ENCODE peak calls at places on chromosome 11, in seven cellular contexts. One of them, this sample, is unnamed.
A peak's percentile ranks its signal among the peaks of the same experiment; 100 is the strongest.

GRCh38 chr11:110029714-110030113 is 63.5 kb upstream of the ZC3H12C start:
- DNase-seq in posterior vena cava: no peak
- DNase-seq in MV-4-11: no peak
- DNase-seq in activated CD8-positive, alpha-beta memory T cell treated with anti-CD3 and anti-CD28 coated beads for 24 hours: no peak
- DNase-seq in hypothalamus: no peak
- DNase-seq in HT1080: no peak
- DNase-seq in activated naive CD4-positive, alpha-beta T cell: no peak
- DNase-seq in this sample: no peak

GRCh38 chr11:68989936-68990606 is 9.3 kb upstream of the MRGPRD start:
- DNase-seq in posterior vena cava: peak; percentile 45
- DNase-seq in activated naive CD4-positive, alpha-beta T cell: no peak
- DNase-seq in hypothalamus: no peak
- DNase-seq in activated CD8-positive, alpha-beta memory T cell treated with anti-CD3 and anti-CD28 coated beads for 24 hours: no peak
- DNase-seq in MV-4-11: no peak
- DNase-seq in HT1080: no peak
- DNase-seq in this sample: no peak

GRCh38 chr11:12556788-12557384 is 117.3 kb upstream of the TEAD1 start:
- DNase-seq in HT1080: peak; percentile 82
- DNase-seq in posterior vena cava: peak; percentile 84
- DNase-seq in hypothalamus: no peak
- DNase-seq in MV-4-11: no peak
- DNase-seq in activated naive CD4-positive, alpha-beta T cell: no peak
- DNase-seq in activated CD8-positive, alpha-beta memory T cell treated with anti-CD3 and anti-CD28 coated beads for 24 hours: no peak
- DNase-seq in this sample: no peak

GRCh38 chr11:80084614-80085013 is 643.8 kb upstream of the TENM4 start:
- DNase-seq in HT1080: no peak
- DNase-seq in posterior vena cava: no peak
- DNase-seq in activated CD8-positive, alpha-beta memory T cell treated with anti-CD3 and anti-CD28 coated beads for 24 hours: no peak
- DNase-seq in MV-4-11: no peak
- DNase-seq in activated naive CD4-positive, alpha-beta T cell: no peak
- DNase-seq in hypothalamus: no peak
- DNase-seq in this sample: no peak

GRCh38 chr11:125285844-125286243 is 121.3 kb downstream of the PKNOX2 start:
- DNase-seq in MV-4-11: no peak
- DNase-seq in posterior vena cava: no peak
- DNase-seq in activated naive CD4-positive, alpha-beta T cell: no peak
- DNase-seq in HT1080: no peak
- DNase-seq in activated CD8-positive, alpha-beta memory T cell treated with anti-CD3 and anti-CD28 coated beads for 24 hours: no peak
- DNase-seq in hypothalamus: no peak
- DNase-seq in this sample: no peak

GRCh38 chr11:108117746-108118371 is 3.5 kb upstream of the ACAT1 start:
- DNase-seq in activated CD8-positive, alpha-beta memory T cell treated with anti-CD3 and anti-CD28 coated beads for 24 hours: no peak
- DNase-seq in posterior vena cava: no peak
- DNase-seq in HT1080: peak; percentile 11
- DNase-seq in activated naive CD4-positive, alpha-beta T cell: no peak
- DNase-seq in hypothalamus: no peak
- DNase-seq in MV-4-11: peak; percentile 45
- DNase-seq in this sample: no peak

GRCh38 chr11:118923721-118924587 is 1.8 kb downstream of the BCL9L start:
- DNase-seq in activated CD8-positive, alpha-beta memory T cell treated with anti-CD3 and anti-CD28 coated beads for 24 hours: no peak
- DNase-seq in activated naive CD4-positive, alpha-beta T cell: no peak
- DNase-seq in hypothalamus: no peak
- DNase-seq in MV-4-11: no peak
- DNase-seq in posterior vena cava: no peak
- DNase-seq in HT1080: no peak
- DNase-seq in this sample: no peak

GRCh38 chr11:75495749-75496641 is 29.7 kb downstream of the GDPD5 start:
- DNase-seq in activated CD8-positive, alpha-beta memory T cell treated with anti-CD3 and anti-CD28 coated beads for 24 hours: no peak
- DNase-seq in MV-4-11: no peak
- DNase-seq in hypothalamus: no peak
- DNase-seq in HT1080: peak; percentile 29
- DNase-seq in activated naive CD4-positive, alpha-beta T cell: no peak
- DNase-seq in posterior vena cava: peak; percentile 58
- DNase-seq in this sample: no peak

GRCh38 chr11:35364101-35364780 is 55.1 kb downstream of the SLC1A2 start:
- DNase-seq in HT1080: peak; percentile 92
- DNase-seq in posterior vena cava: peak; percentile 90
- DNase-seq in hypothalamus: no peak
- DNase-seq in activated CD8-positive, alpha-beta memory T cell treated with anti-CD3 and anti-CD28 coated beads for 24 hours: no peak
- DNase-seq in activated naive CD4-positive, alpha-beta T cell: no peak
- DNase-seq in MV-4-11: no peak
- DNase-seq in this sample: peak; percentile 31

GRCh38 chr11:128840137-128840536 is 27.0 kb downstream of the KCNJ1 start:
- DNase-seq in activated naive CD4-positive, alpha-beta T cell: no peak
- DNase-seq in posterior vena cava: no peak
- DNase-seq in hypothalamus: no peak
- DNase-seq in activated CD8-positive, alpha-beta memory T cell treated with anti-CD3 and anti-CD28 coated beads for 24 hours: no peak
- DNase-seq in HT1080: no peak
- DNase-seq in MV-4-11: no peak
- DNase-seq in this sample: no peak

GRCh38 chr11:257766-258493 is 20.3 kb upstream of the NLRP6 start:
- DNase-seq in activated CD8-positive, alpha-beta memory T cell treated with anti-CD3 and anti-CD28 coated beads for 24 hours: no peak
- DNase-seq in hypothalamus: no peak
- DNase-seq in posterior vena cava: no peak
- DNase-seq in HT1080: no peak
- DNase-seq in MV-4-11: no peak
- DNase-seq in activated naive CD4-positive, alpha-beta T cell: no peak
- DNase-seq in this sample: no peak

GRCh38 chr11:125429174-125429707 is 66.8 kb downstream of the FEZ1 start:
- DNase-seq in activated CD8-positive, alpha-beta memory T cell treated with anti-CD3 and anti-CD28 coated beads for 24 hours: peak; percentile 73
- DNase-seq in activated naive CD4-positive, alpha-beta T cell: peak; percentile 4
- DNase-seq in hypothalamus: no peak
- DNase-seq in HT1080: no peak
- DNase-seq in MV-4-11: peak; percentile 30
- DNase-seq in posterior vena cava: peak; percentile 81
- DNase-seq in this sample: peak; percentile 51

GRCh38 chr11:88377151-88377550 is 39.6 kb upstream of the CTSC start:
- DNase-seq in activated naive CD4-positive, alpha-beta T cell: no peak
- DNase-seq in hypothalamus: no peak
- DNase-seq in activated CD8-positive, alpha-beta memory T cell treated with anti-CD3 and anti-CD28 coated beads for 24 hours: no peak
- DNase-seq in HT1080: no peak
- DNase-seq in posterior vena cava: no peak
- DNase-seq in MV-4-11: no peak
- DNase-seq in this sample: no peak

GRCh38 chr11:12893787-12894672 is 115.1 kb upstream of the RASSF10 start:
- DNase-seq in posterior vena cava: no peak
- DNase-seq in activated naive CD4-positive, alpha-beta T cell: no peak
- DNase-seq in activated CD8-positive, alpha-beta memory T cell treated with anti-CD3 and anti-CD28 coated beads for 24 hours: peak; percentile 72
- DNase-seq in HT1080: peak; percentile 49
- DNase-seq in hypothalamus: no peak
- DNase-seq in MV-4-11: peak; percentile 5
- DNase-seq in this sample: peak; percentile 16

GRCh38 chr11:59556115-59556882 is 45.0 kb downstream of the OR4D9 start:
- DNase-seq in MV-4-11: peak; percentile 86
- DNase-seq in activated CD8-positive, alpha-beta memory T cell treated with anti-CD3 and anti-CD28 coated beads for 24 hours: peak; percentile 95
- DNase-seq in posterior vena cava: no peak
- DNase-seq in HT1080: peak; percentile 87
- DNase-seq in activated naive CD4-positive, alpha-beta T cell: peak; percentile 50
- DNase-seq in hypothalamus: peak; percentile 31
- DNase-seq in this sample: peak; percentile 40

GRCh38 chr11:117597083-117597482 is 199.9 kb downstream of the DSCAML1 start:
- DNase-seq in MV-4-11: no peak
- DNase-seq in hypothalamus: no peak
- DNase-seq in posterior vena cava: no peak
- DNase-seq in HT1080: no peak
- DNase-seq in activated naive CD4-positive, alpha-beta T cell: no peak
- DNase-seq in activated CD8-positive, alpha-beta memory T cell treated with anti-CD3 and anti-CD28 coated beads for 24 hours: peak; percentile 64
- DNase-seq in this sample: no peak

GRCh38 chr11:119320593-119321524 is 3.9 kb upstream of the MCAM start:
- DNase-seq in hypothalamus: no peak
- DNase-seq in activated naive CD4-positive, alpha-beta T cell: no peak
- DNase-seq in MV-4-11: no peak
- DNase-seq in activated CD8-positive, alpha-beta memory T cell treated with anti-CD3 and anti-CD28 coated beads for 24 hours: no peak
- DNase-seq in posterior vena cava: peak; percentile 90
- DNase-seq in HT1080: peak; percentile 65
- DNase-seq in this sample: no peak

GRCh38 chr11:73980001-73980960 is 2.4 kb downstream of the UCP2 start:
- DNase-seq in hypothalamus: no peak
- DNase-seq in posterior vena cava: peak; percentile 84
- DNase-seq in HT1080: peak; percentile 17
- DNase-seq in MV-4-11: peak; percentile 83
- DNase-seq in activated CD8-positive, alpha-beta memory T cell treated with anti-CD3 and anti-CD28 coated beads for 24 hours: peak; percentile 84
- DNase-seq in activated naive CD4-positive, alpha-beta T cell: no peak
- DNase-seq in this sample: no peak

GRCh38 chr11:61531033-61531432 is 22.5 kb downstream of the LRRC10B start:
- DNase-seq in MV-4-11: no peak
- DNase-seq in posterior vena cava: no peak
- DNase-seq in activated naive CD4-positive, alpha-beta T cell: no peak
- DNase-seq in hypothalamus: no peak
- DNase-seq in activated CD8-positive, alpha-beta memory T cell treated with anti-CD3 and anti-CD28 coated beads for 24 hours: no peak
- DNase-seq in HT1080: no peak
- DNase-seq in this sample: no peak

GRCh38 chr11:33257160-33257896 is at the start of gene HIPK3:
- DNase-seq in posterior vena cava: peak; percentile 96
- DNase-seq in activated CD8-positive, alpha-beta memory T cell treated with anti-CD3 and anti-CD28 coated beads for 24 hours: peak; percentile 91
- DNase-seq in activated naive CD4-positive, alpha-beta T cell: peak; percentile 35
- DNase-seq in HT1080: peak; percentile 65
- DNase-seq in MV-4-11: peak; percentile 70
- DNase-seq in hypothalamus: peak; percentile 75
- DNase-seq in this sample: peak; percentile 74

GRCh38 chr11:100687630-100688395 is 725 bp downstream of the ARHGAP42 start:
- DNase-seq in activated CD8-positive, alpha-beta memory T cell treated with anti-CD3 and anti-CD28 coated beads for 24 hours: peak; percentile 59
- DNase-seq in posterior vena cava: no peak
- DNase-seq in hypothalamus: peak; percentile 12
- DNase-seq in activated naive CD4-positive, alpha-beta T cell: no peak
- DNase-seq in MV-4-11: peak; percentile 56
- DNase-seq in HT1080: peak; percentile 84
- DNase-seq in this sample: no peak

GRCh38 chr11:102868359-102868758 is 6.4 kb downstream of the MMP12 start:
- DNase-seq in hypothalamus: no peak
- DNase-seq in MV-4-11: no peak
- DNase-seq in posterior vena cava: no peak
- DNase-seq in activated naive CD4-positive, alpha-beta T cell: no peak
- DNase-seq in activated CD8-positive, alpha-beta memory T cell treated with anti-CD3 and anti-CD28 coated beads for 24 hours: no peak
- DNase-seq in HT1080: no peak
- DNase-seq in this sample: no peak

GRCh38 chr11:118434123-118434552 is 2.2 kb upstream of the KMT2A start:
- DNase-seq in activated CD8-positive, alpha-beta memory T cell treated with anti-CD3 and anti-CD28 coated beads for 24 hours: no peak
- DNase-seq in hypothalamus: no peak
- DNase-seq in MV-4-11: peak; percentile 44
- DNase-seq in HT1080: no peak
- DNase-seq in activated naive CD4-positive, alpha-beta T cell: no peak
- DNase-seq in posterior vena cava: no peak
- DNase-seq in this sample: no peak

GRCh38 chr11:65310756-65311155 is 3.9 kb upstream of the CDC42EP2 start:
- DNase-seq in activated naive CD4-positive, alpha-beta T cell: no peak
- DNase-seq in activated CD8-positive, alpha-beta memory T cell treated with anti-CD3 and anti-CD28 coated beads for 24 hours: no peak
- DNase-seq in HT1080: no peak
- DNase-seq in posterior vena cava: no peak
- DNase-seq in hypothalamus: no peak
- DNase-seq in MV-4-11: no peak
- DNase-seq in this sample: no peak

GRCh38 chr11:4072668-4073285 is 21.8 kb upstream of the RRM1 start:
- DNase-seq in activated CD8-positive, alpha-beta memory T cell treated with anti-CD3 and anti-CD28 coated beads for 24 hours: no peak
- DNase-seq in MV-4-11: peak; percentile 67
- DNase-seq in HT1080: peak; percentile 73
- DNase-seq in hypothalamus: no peak
- DNase-seq in posterior vena cava: no peak
- DNase-seq in activated naive CD4-positive, alpha-beta T cell: no peak
- DNase-seq in this sample: peak; percentile 49

GRCh38 chr11:46237248-46238077 is 40.0 kb upstream of the CREB3L1 start:
- DNase-seq in posterior vena cava: peak; percentile 86
- DNase-seq in activated naive CD4-positive, alpha-beta T cell: peak; percentile 43
- DNase-seq in hypothalamus: no peak
- DNase-seq in HT1080: peak; percentile 96
- DNase-seq in MV-4-11: peak; percentile 92
- DNase-seq in activated CD8-positive, alpha-beta memory T cell treated with anti-CD3 and anti-CD28 coated beads for 24 hours: peak; percentile 84
- DNase-seq in this sample: peak; percentile 35

GRCh38 chr11:114382509-114382908 is 17.8 kb downstream of the C11orf71 start:
- DNase-seq in activated CD8-positive, alpha-beta memory T cell treated with anti-CD3 and anti-CD28 coated beads for 24 hours: no peak
- DNase-seq in posterior vena cava: no peak
- DNase-seq in MV-4-11: no peak
- DNase-seq in activated naive CD4-positive, alpha-beta T cell: no peak
- DNase-seq in hypothalamus: no peak
- DNase-seq in HT1080: no peak
- DNase-seq in this sample: no peak

GRCh38 chr11:120875986-120876385 is 147.9 kb upstream of the TBCEL start:
- DNase-seq in MV-4-11: no peak
- DNase-seq in HT1080: no peak
- DNase-seq in posterior vena cava: no peak
- DNase-seq in activated CD8-positive, alpha-beta memory T cell treated with anti-CD3 and anti-CD28 coated beads for 24 hours: no peak
- DNase-seq in activated naive CD4-positive, alpha-beta T cell: no peak
- DNase-seq in hypothalamus: no peak
- DNase-seq in this sample: no peak

GRCh38 chr11:65492637-65493366 is 6.0 kb upstream of the MALAT1 start:
- DNase-seq in hypothalamus: no peak
- DNase-seq in posterior vena cava: peak; percentile 95
- DNase-seq in HT1080: peak; percentile 88
- DNase-seq in MV-4-11: peak; percentile 82
- DNase-seq in activated CD8-positive, alpha-beta memory T cell treated with anti-CD3 and anti-CD28 coated beads for 24 hours: no peak
- DNase-seq in activated naive CD4-positive, alpha-beta T cell: no peak
- DNase-seq in this sample: peak; percentile 59

GRCh38 chr11:727281-727701 is 20.0 kb upstream of the TALDO1 start:
- DNase-seq in hypothalamus: no peak
- DNase-seq in activated naive CD4-positive, alpha-beta T cell: no peak
- DNase-seq in posterior vena cava: peak; percentile 80
- DNase-seq in activated CD8-positive, alpha-beta memory T cell treated with anti-CD3 and anti-CD28 coated beads for 24 hours: no peak
- DNase-seq in HT1080: no peak
- DNase-seq in MV-4-11: no peak
- DNase-seq in this sample: no peak

This sample was measured in occipital lobe.